ENCODE peak calls at places on chromosomes 12 and 14, in four cellular contexts. W is Peyer's patch, I is K562, J is cardiac muscle cell. C is an unnamed sample.

GRCh38 chr12:9925746-9926393 is 6.3 kb downstream of the CLEC2A start:
- DNase-seq in W (no peak), I (no peak), J (peak; percentile 30), C (no peak)

GRCh38 chr14:48744202-48744601 is 842.0 kb downstream of the RPS29 start:
- DNase-seq in W (no peak), I (no peak), J (no peak), C (no peak)

GRCh38 chr14:32004300-32004699 is 72.8 kb upstream of the ARHGAP5 start:
- DNase-seq in W (no peak), I (no peak), J (no peak), C (no peak)

GRCh38 chr14:20680843-20681347 is 3.5 kb upstream of the RNASE4 start:
- DNase-seq in W (no peak), I (peak; percentile 17), J (no peak), C (no peak)

GRCh38 chr12:3967556-3968160 is 94.5 kb upstream of the PARP11 start:
- DNase-seq in W (no peak), I (no peak), J (peak; percentile 67), C (no peak)

GRCh38 chr14:68266998-68267397 is 447.4 kb downstream of the RAD51B start:
- DNase-seq in W (no peak), I (no peak), J (no peak), C (no peak)

GRCh38 chr12:32217354-32218310 is 111.0 kb downstream of the BICD1 start:
- DNase-seq in W (no peak), I (no peak), J (no peak), C (peak; percentile 68)

GRCh38 chr12:18284461-18284860 is 23.1 kb downstream of the PIK3C2G start:
- DNase-seq in W (no peak), I (no peak), J (no peak), C (no peak)

GRCh38 chr14:32366256-32366655 is 37.2 kb downstream of the AKAP6 start:
- DNase-seq in W (no peak), I (no peak), J (peak; percentile 18), C (no peak)

GRCh38 chr14:100546051-100546443 is 41.2 kb downstream of the BEGAIN start:
- DNase-seq in W (no peak), I (peak; percentile 87), J (no peak), C (peak; percentile 76)

GRCh38 chr12:61282790-61283575 is 977.2 kb upstream of the USP15 start:
- DNase-seq in W (no peak), I (no peak), J (no peak), C (no peak)

GRCh38 chr14:21840765-21841164 is 167.1 kb upstream of the OR4E1 start:
- DNase-seq in W (no peak), I (no peak), J (no peak), C (no peak)

GRCh38 chr12:88952543-88952942 is 372.3 kb upstream of the KITLG start:
- DNase-seq in W (no peak), I (no peak), J (no peak), C (no peak)

GRCh38 chr14:68270342-68270741 is 450.8 kb downstream of the RAD51B start:
- DNase-seq in W (no peak), I (no peak), J (no peak), C (no peak)

GRCh38 chr12:75480469-75480949 is at the start of gene GLIPR1:
- DNase-seq in W (peak; percentile 79), I (no peak), J (no peak), C (peak; percentile 76)

GRCh38 chr12:75478395-75478794 is 2.2 kb upstream of the GLIPR1 start:
- DNase-seq in W (peak; percentile 63), I (no peak), J (no peak), C (no peak)

GRCh38 chr12:75481013-75481705 is 604 bp downstream of the GLIPR1 start:
- DNase-seq in W (no peak), I (no peak), J (no peak), C (no peak)

GRCh38 chr12:75481774-75482173 is 1.2 kb downstream of the GLIPR1 start:
- DNase-seq in W (no peak), I (no peak), J (no peak), C (no peak)

DNA sequence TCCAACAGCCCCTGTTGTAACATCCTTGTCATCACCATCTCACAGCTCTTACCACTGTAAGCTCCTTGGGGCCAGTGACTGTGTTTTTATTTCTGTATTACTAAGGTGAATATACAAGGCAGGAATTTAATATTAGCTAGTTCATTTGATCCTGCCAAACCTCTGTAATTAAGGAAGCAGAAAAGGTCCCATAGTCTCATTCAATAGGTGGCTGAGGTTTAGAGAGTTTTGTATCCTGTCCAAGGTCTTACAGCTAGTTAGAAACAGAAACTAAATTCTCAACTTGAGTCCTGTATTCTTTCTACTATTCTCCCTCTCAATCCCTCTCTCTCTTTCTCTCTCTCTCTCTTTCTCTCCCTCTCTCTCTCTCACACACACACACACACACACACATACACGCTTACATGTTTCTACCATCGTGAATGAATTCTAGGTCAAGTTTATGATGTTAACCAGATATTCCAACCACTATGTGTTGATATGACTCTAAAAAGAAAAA is 543 bp upstream of the GLIPR1 start:
- DNase-seq in W (no peak), I (no peak), J (no peak), C (no peak)
- H3K4me1 ChIP-seq in W (peaks cover 11% of the 10 kb centered on the region), I (no peaks in the 10 kb centered on the region), J (no peaks in the 10 kb centered on the region), C (peaks cover 20% of the 10 kb centered on the region)

DNA sequence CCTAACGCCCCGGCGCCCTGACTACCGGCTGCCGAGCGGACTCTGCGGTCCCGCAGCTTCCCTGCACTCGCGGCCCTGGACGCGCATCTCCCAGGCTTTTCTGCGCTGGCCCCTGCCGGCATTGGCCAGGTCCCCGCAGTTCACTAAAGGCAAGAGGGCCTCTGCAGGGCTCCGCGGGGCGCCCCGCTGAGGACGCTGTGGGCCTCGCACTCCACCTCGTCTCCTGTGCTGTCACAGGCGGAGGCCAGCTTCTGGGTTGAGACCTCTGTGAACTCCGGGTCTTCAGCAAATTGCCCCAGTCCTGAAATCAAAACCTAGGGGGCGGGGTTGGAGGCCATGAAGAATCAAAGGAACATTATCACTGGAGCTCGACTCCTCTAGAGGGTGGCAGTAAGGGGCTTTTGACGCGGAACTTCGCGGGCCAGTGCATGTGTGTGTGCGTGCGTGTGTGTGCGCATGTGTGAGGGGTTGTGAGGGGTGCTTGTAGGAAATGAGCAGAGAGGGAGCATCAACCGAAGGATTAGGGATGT is 68.5 kb upstream of the CAPRIN2 start:
- DNase-seq in W (peak; percentile 31), I (no peak), J (peak; percentile 9), C (peak; percentile 72)
- H3K4me1 ChIP-seq in W (no peaks in the 10 kb centered on the region), I (peaks cover 12% of the 10 kb centered on the region), J (peaks cover 4% of the 10 kb centered on the region), C (peaks cover 7% of the 10 kb centered on the region)

GRCh38 chr12:2154050-2154449 is 101.3 kb downstream of the CACNA1C start:
- DNase-seq in W (no peak), I (no peak), J (no peak), C (no peak)
- H3K4me1 ChIP-seq in W (no peaks in the 10 kb centered on the region), I (no peaks in the 10 kb centered on the region), J (peaks cover 32% of the 10 kb centered on the region), C (peaks cover 4% of the 10 kb centered on the region)

DNA sequence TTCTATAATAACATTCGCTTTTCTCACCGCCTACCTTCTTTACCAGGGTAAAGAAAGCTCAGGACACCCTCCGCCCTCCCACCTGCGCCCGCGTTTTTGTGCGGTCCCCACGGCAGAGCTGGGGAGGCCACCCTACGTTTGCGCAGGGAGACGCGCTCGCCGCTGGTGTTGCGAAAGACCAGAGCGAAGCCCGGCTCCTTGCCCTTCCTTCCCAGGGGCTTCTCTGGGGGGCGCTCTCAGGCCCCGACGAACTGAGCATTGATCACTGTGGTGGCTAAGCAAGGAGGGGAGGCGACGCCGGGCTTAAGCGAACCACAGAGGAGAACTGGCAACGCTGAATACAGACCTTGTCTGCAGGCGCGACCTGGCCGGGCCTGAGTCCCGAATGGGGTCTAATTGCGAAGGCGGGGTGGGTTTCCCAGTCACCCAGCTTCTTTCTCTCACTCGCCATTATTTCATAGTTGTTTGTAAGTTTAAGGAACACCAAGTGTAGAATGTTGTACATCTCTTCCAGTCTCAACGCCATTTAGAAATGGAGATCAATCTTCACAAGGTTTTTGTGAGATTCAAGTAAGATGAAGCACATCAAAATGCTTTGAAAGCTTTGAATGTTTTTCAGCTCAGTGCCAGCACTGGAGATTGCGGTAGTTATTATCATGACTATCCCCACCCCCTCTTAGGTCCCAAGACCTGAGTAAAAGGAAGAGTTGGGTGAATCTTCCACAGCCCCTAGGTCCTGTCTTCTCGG is 1.7 kb upstream of the NKX2-1 start:
- DNase-seq in W (no peak), I (no peak), J (no peak), C (peak; percentile 84)
- H3K4me1 ChIP-seq in W (no peaks in the 10 kb centered on the region), I (peaks cover 31% of the 10 kb centered on the region), J (peaks cover 9% of the 10 kb centered on the region), C (peaks cover 16% of the 10 kb centered on the region)